ENCODE peak calls at places on chromosomes 11 and 22, in four cellular contexts. X is fibroblast of the aortic adventitia; T is transverse colon; C is stimulated activated CD8-positive, alpha-beta memory T cell treated with anti-CD3 and anti-CD28 coated beads, Interleukin-4, amount 100 ng/mL, for 1 hour. Q is an unnamed sample.

GRCh38 chr11:85619497-85619896 is 7.6 kb downstream of the DLG2 start:
- DNase-seq in X (no peak), T (no peak), C (no peak), Q (no peak)

GRCh38 chr11:123308077-123308476 is 113.0 kb upstream of the CLMP start:
- DNase-seq in X (peak; percentile 71), T (no peak), C (no peak), Q (no peak)

GRCh38 chr11:1390603-1391164 is 950 bp downstream of the BRSK2 start:
- DNase-seq in X (no peak), T (no peak), C (no peak), Q (no peak)

GRCh38 chr11:34512810-34513673 is 552 bp downstream of the ELF5 start:
- DNase-seq in X (peak; percentile 48), T (peak; percentile 61), C (no peak), Q (no peak)

GRCh38 chr11:127619946-127620345 is 619.4 kb upstream of the KIRREL3 start:
- DNase-seq in X (no peak), T (no peak), C (no peak), Q (no peak)

GRCh38 chr11:61855939-61856730 is 28.0 kb downstream of the FADS2 start:
- DNase-seq in X (no peak), T (no peak), C (no peak), Q (no peak)

GRCh38 chr11:72631806-72632731 is 42.2 kb downstream of the PDE2A start:
- DNase-seq in X (peak; percentile 9), T (no peak), C (no peak), Q (peak; percentile 79)

GRCh38 chr11:79296113-79296512 is 144.7 kb downstream of the TENM4 start:
- DNase-seq in X (no peak), T (no peak), C (no peak), Q (no peak)

GRCh38 chr11:21710791-21711190 is 482.1 kb upstream of the ANO5 start:
- DNase-seq in X (no peak), T (no peak), C (no peak), Q (no peak)

GRCh38 chr11:57751676-57752253 is at the start of gene BTBD18:
- DNase-seq in X (peak; percentile 71), T (peak; percentile 48), C (no peak), Q (no peak)

GRCh38 chr22:43443072-43443471 is 31.3 kb downstream of the MPPED1 start:
- DNase-seq in X (no peak), T (no peak), C (no peak), Q (no peak)

GRCh38 chr11:33310720-33311500 is 53.7 kb downstream of the HIPK3 start:
- DNase-seq in X (no peak), T (no peak), C (no peak), Q (no peak)

Q was measured in occipital lobe.